ENCODE peak calls at places on chromosome 1, in ten cellular contexts. Z, X, S, T, N, Y, K, P, B and A are unnamed samples.

GRCh38 chr1:210232524-210233215 is at the start of gene SERTAD4:
- DNase-seq in Z (no peak), X (peak), S (peak), T (no peak), N (no peak), Y (peak), K (no peak), P (no peak), B (no peak), A (peak)

GRCh38 chr1:109782514-109782913 is 18.8 kb upstream of the EPS8L3 start:
- DNase-seq in Z (no peak), X (no peak), S (no peak), T (no peak), N (no peak), Y (peak), K (no peak), P (no peak), B (no peak), A (peak)

GRCh38 chr1:208174736-208175507 is 69.3 kb downstream of the PLXNA2 start:
- DNase-seq in Z (no peak), X (no peak), S (no peak), T (peak), N (no peak), Y (peak), K (no peak), P (no peak), B (no peak), A (no peak)

GRCh38 chr1:234961468-234962339 is 166.9 kb downstream of the TOMM20 start:
- DNase-seq in Z (no peak), X (no peak), S (no peak), T (peak), N (no peak), Y (peak), K (peak), P (peak), B (no peak), A (peak)

GRCh38 chr1:86018311-86018923 is 138.2 kb downstream of the COL24A1 start:
- DNase-seq in Z (no peak), X (no peak), S (no peak), T (peak), N (no peak), Y (peak), K (peak), P (no peak), B (no peak), A (peak)

GRCh38 chr1:185974367-185974766 is 240.2 kb downstream of the HMCN1 start:
- DNase-seq in Z (no peak), X (no peak), S (no peak), T (no peak), N (no peak), Y (no peak), K (no peak), P (no peak), B (no peak), A (no peak)

GRCh38 chr1:19257178-19257914 is 5.7 kb downstream of the MRTO4 start:
- DNase-seq in Z (no peak), X (no peak), S (no peak), T (peak), N (no peak), Y (peak), K (no peak), P (no peak), B (no peak), A (no peak)

GRCh38 chr1:21799730-21800129 is 12.3 kb upstream of the LDLRAD2 start:
- DNase-seq in Z (no peak), X (no peak), S (no peak), T (no peak), N (no peak), Y (no peak), K (no peak), P (no peak), B (no peak), A (no peak)

GRCh38 chr1:10765734-10766478 is 30.5 kb downstream of the CASZ1 start:
- DNase-seq in Z (no peak), X (no peak), S (no peak), T (no peak), N (no peak), Y (no peak), K (no peak), P (no peak), B (no peak), A (no peak)

GRCh38 chr1:77536813-77537212 is 145.6 kb downstream of the ZZZ3 start:
- DNase-seq in Z (no peak), X (no peak), S (no peak), T (peak), N (no peak), Y (peak), K (no peak), P (peak), B (no peak), A (peak)

GRCh38 chr1:112064344-112064743 is 74.9 kb upstream of the KCND3 start:
- DNase-seq in Z (no peak), X (no peak), S (no peak), T (no peak), N (no peak), Y (no peak), K (peak), P (no peak), B (no peak), A (no peak)

GRCh38 chr1:50422946-50423669 is at the start of gene DMRTA2:
- DNase-seq in Z (no peak), X (no peak), S (peak), T (no peak), N (no peak), Y (no peak), K (no peak), P (no peak), B (no peak), A (peak)